ENCODE peak calls at places on chromosomes 7 and 10, in six cellular contexts. R, U, C, F, N and H are unnamed samples.

GRCh38 chr7:1925973-1926907 is 256.2 kb downstream of the ELFN1 start:
- DNase-seq in F (no peak), C (no peak), N (no peak), U (no peak), R (no peak), H (no peak)

GRCh38 chr7:156608176-156608478 is 32.4 kb upstream of the RNF32 start:
- DNase-seq in N (no peak), F (no peak), C (no peak), U (no peak), R (no peak), H (no peak)

GRCh38 chr10:70773965-70774809 is 11.0 kb downstream of the TBATA start:
- DNase-seq in F (no peak), C (no peak), U (no peak), R (no peak), N (no peak), H (no peak)

GRCh38 chr10:90885176-90885575 is 13.4 kb downstream of the RPP30 start:
- DNase-seq in C (peak; percentile 63), U (no peak), N (no peak), F (peak; percentile 35), R (peak; percentile 62), H (no peak)

GRCh38 chr10:113087082-113088029 is 137.3 kb downstream of the TCF7L2 start:
- DNase-seq in N (peak; percentile 29), U (no peak), F (peak; percentile 99), R (peak; percentile 99), C (peak; percentile 95), H (peak; percentile 98)

GRCh38 chr7:108358553-108358952 is 97.7 kb downstream of the NRCAM start:
- DNase-seq in C (peak; percentile 87), F (peak; percentile 70), U (no peak), R (peak; percentile 97), N (peak; percentile 86), H (peak; percentile 12)

GRCh38 chr10:132535065-132535651 is 2.4 kb upstream of the INPP5A start:
- DNase-seq in U (peak; percentile 5), N (peak; percentile 12), R (no peak), C (no peak), F (no peak), H (no peak)

GRCh38 chr10:88415533-88416130 is 167.5 kb downstream of the RNLS start:
- DNase-seq in R (no peak), F (no peak), N (no peak), U (no peak), C (no peak), H (no peak)

GRCh38 chr7:55556031-55556430 is 16.3 kb downstream of the VOPP1 start:
- DNase-seq in C (peak; percentile 82), U (no peak), N (no peak), R (no peak), F (no peak), H (no peak)

GRCh38 chr7:123757095-123757494 is 8.3 kb upstream of the WASL start:
- DNase-seq in F (no peak), C (no peak), N (no peak), R (no peak), U (no peak), H (no peak)

GRCh38 chr10:29271877-29272276 is 17.0 kb upstream of the LYZL1 start:
- DNase-seq in R (no peak), C (no peak), N (no peak), U (no peak), F (no peak), H (no peak)

GRCh38 chr10:102555781-102556328 is 52.1 kb downstream of the SUFU start:
- DNase-seq in C (no peak), U (no peak), F (no peak), R (peak; percentile 75), N (no peak), H (no peak)

GRCh38 chr7:102426268-102427031 is 6.9 kb upstream of the ORAI2 start:
- DNase-seq in R (no peak), C (no peak), F (no peak), U (no peak), N (no peak), H (no peak)
- H3K4me3 ChIP-seq in R (no peak overlapping the region), C (no peak overlapping the region), F (no peak overlapping the region), U (no peak overlapping the region), N (no peak overlapping the region), H (no peak overlapping the region)

DNA sequence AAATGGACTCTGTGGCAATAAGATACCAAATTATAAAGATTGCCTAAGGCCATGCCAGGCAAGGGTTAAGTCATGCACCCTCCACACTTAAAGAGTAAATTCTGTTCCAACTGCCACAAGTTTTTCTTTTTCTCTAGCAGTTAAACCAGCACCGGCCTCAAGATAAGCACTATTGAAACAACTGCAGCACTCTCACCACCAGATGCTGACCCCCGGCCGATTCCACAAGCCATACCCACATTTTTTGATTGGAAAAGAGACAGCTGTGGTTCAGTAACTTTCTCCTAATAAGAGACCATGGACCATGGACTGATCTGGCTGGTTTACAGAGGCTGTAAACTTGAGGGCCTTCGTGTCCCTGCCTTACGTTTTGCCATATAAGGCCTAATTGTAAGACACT is 44.9 kb downstream of the GRM8 start:
- DNase-seq in U (no peak), R (no peak), N (no peak), F (no peak), C (no peak), H (no peak)
- TF ChIP-seq CTCF in U (no peak), R (no peak), N (no peak), F (no peak), C (no peak), H (no peak)

DNA sequence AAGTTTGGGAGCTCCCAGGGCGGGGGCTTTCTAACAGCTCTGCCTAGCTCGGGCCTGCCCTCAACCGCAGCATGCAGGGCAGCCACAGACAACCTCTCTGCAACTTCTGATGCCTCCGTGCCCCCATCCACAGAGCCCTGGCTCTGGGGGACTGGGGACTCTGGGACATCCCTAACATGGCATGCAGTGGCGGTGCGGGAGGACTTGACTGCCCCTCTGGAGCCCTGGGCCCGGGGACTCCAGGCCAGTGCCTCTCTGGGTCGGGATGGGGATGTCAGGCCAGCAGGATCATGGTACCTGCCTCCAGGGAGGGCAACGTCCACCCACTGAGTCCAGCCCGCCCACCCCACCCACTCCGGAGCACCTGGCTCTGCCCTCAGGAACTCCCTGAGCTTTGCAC is 520 bp upstream of the AQP1 start:
- DNase-seq in N (no peak), U (no peak), C (no peak), F (no peak), R (no peak), H (no peak)
- H3K4me3 ChIP-seq in N (no peak overlapping the region), U (peak overlapping the region; percentile 70), C (no peak overlapping the region), F (no peak overlapping the region), R (no peak overlapping the region), H (no peak overlapping the region)

DNA sequence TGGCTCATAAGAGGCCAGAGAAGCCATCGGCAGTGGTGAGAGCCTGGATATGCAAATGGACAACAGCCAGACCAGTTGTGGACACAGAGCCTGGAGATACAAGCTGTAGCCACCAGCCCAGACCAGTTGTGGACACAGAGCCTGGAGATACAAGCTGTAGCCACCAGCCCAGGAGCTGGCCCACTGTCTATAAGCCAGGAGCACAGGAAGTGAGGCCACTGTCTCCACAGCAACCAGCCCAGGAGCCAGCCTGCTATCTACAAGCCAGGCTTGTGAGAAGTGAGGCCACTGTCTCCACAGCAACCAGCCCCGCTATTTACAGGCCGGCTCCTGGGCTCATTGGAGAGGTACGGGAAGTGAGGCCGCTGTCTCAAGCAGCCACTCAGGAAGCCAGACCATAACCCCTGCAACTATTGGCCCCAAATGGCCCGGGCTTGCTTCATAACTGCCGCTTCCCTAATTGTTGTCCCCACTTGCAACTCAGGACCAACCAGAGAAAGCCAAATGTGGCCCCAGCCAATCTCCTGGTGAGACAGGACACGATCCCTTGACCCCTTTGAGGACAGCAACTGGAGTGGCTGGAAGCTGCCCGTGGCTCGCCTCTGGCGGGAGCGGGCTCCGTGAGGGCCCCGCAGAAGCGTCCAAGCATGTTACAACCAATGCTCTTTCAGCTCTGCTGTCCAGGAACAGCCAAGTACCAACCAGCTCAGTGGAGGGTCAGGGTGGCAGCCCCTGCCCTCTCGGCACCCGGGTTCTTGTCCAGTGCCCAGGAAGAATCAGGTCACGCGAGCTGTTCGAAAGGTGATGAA is 44.1 kb upstream of the CNPY1 start:
- DNase-seq in C (no peak), U (peak; percentile 44), N (no peak), R (no peak), F (no peak), H (no peak)
- TF ChIP-seq CTCF in C (no peak), U (no peak), N (no peak), R (no peak), F (no peak), H (no peak)

DNA sequence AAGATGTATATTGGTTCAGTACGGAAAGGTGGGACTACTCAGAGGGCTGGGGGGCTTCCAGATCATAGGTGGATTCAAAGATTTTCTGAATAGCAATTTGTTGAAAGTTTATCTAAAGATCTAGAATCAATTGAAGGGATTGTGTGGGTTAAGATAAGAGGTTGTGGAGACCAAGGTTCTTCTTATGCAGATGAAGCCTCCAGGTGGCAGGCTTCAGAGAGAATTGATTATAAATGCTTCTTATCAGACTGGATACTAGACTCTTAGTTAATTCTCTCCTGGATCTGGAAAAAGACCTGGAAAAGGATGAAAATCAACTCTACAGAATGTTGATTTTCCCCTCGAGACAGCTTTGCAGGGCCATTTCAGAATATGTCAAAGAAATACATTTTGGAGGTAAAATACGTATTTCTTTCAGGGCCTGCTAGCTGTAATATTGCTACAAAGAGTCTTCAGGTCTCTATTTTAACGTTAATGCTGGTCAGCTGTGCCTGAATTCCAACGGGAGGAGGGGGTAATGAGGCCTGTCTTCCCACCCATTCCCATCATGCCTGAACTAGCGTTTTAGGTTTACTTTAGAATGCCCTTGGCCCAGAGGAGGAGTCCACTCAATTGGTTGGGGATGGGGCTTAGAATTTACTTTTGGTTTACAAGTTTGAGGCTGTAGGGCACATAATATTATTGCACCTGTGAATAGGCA is 12.8 kb upstream of the GPR15LG start:
- DNase-seq in N (no peak), U (no peak), C (no peak), R (no peak), F (no peak), H (no peak)
- H3K4me3 ChIP-seq in N (no peak overlapping the region), U (no peak overlapping the region), C (no peak overlapping the region), R (no peak overlapping the region), F (no peak overlapping the region), H (no peak overlapping the region)